ENCODE peak calls at places on chromosomes 2 and 18, in eight cellular contexts. One of them, this sample, is unnamed.

GRCh38 chr2:179745615-179746263 is 115.7 kb downstream of the ZNF385B start:
- DNase-seq in astrocyte: peak; percentile 4
- DNase-seq in pancreas: no peak
- DNase-seq in left lung: peak; percentile 44
- DNase-seq in CD8-positive, alpha-beta T cell: no peak
- DNase-seq in fibroblast of lung: peak; percentile 44
- DNase-seq in IMR-90: peak; percentile 17
- DNase-seq in uterus: no peak
- DNase-seq in this sample: no peak

GRCh38 chr2:209334188-209335017 is 89.4 kb upstream of the MAP2 start:
- DNase-seq in astrocyte: peak; percentile 16
- DNase-seq in pancreas: peak; percentile 44
- DNase-seq in left lung: no peak
- DNase-seq in CD8-positive, alpha-beta T cell: peak; percentile 1
- DNase-seq in fibroblast of lung: peak; percentile 69
- DNase-seq in IMR-90: peak; percentile 37
- DNase-seq in uterus: peak; percentile 23
- DNase-seq in this sample: peak; percentile 25

GRCh38 chr2:239460780-239461179 is 60.0 kb upstream of the HDAC4 start:
- DNase-seq in astrocyte: no peak
- DNase-seq in pancreas: peak; percentile 10
- DNase-seq in left lung: no peak
- DNase-seq in CD8-positive, alpha-beta T cell: no peak
- DNase-seq in fibroblast of lung: no peak
- DNase-seq in IMR-90: no peak
- DNase-seq in uterus: no peak
- DNase-seq in this sample: no peak

GRCh38 chr2:128408349-128409305 is 90.0 kb upstream of the HS6ST1 start:
- DNase-seq in astrocyte: peak; percentile 79
- DNase-seq in pancreas: peak; percentile 13
- DNase-seq in left lung: no peak
- DNase-seq in CD8-positive, alpha-beta T cell: no peak
- DNase-seq in fibroblast of lung: peak; percentile 74
- DNase-seq in IMR-90: peak; percentile 86
- DNase-seq in uterus: peak; percentile 10
- DNase-seq in this sample: peak; percentile 52

GRCh38 chr2:145688156-145688555 is 1168.2 kb upstream of the ZEB2 start:
- DNase-seq in astrocyte: no peak
- DNase-seq in pancreas: no peak
- DNase-seq in left lung: no peak
- DNase-seq in CD8-positive, alpha-beta T cell: no peak
- DNase-seq in fibroblast of lung: no peak
- DNase-seq in IMR-90: no peak
- DNase-seq in uterus: no peak
- DNase-seq in this sample: no peak

GRCh38 chr2:203532957-203533695 is 2.0 kb downstream of the RAPH1 start:
- DNase-seq in astrocyte: peak; percentile 51
- DNase-seq in pancreas: no peak
- DNase-seq in left lung: no peak
- DNase-seq in CD8-positive, alpha-beta T cell: no peak
- DNase-seq in fibroblast of lung: peak; percentile 47
- DNase-seq in IMR-90: peak; percentile 36
- DNase-seq in uterus: peak; percentile 26
- DNase-seq in this sample: no peak

GRCh38 chr2:133568172-133568571 is at the start of gene NCKAP5:
- DNase-seq in astrocyte: peak; percentile 60
- DNase-seq in pancreas: peak; percentile 27
- DNase-seq in left lung: no peak
- DNase-seq in CD8-positive, alpha-beta T cell: no peak
- DNase-seq in fibroblast of lung: peak; percentile 67
- DNase-seq in IMR-90: peak; percentile 82
- DNase-seq in uterus: no peak
- DNase-seq in this sample: no peak

GRCh38 chr2:39264733-39265132 is 21.0 kb upstream of the CDKL4 start:
- DNase-seq in astrocyte: no peak
- DNase-seq in pancreas: no peak
- DNase-seq in left lung: no peak
- DNase-seq in CD8-positive, alpha-beta T cell: no peak
- DNase-seq in fibroblast of lung: no peak
- DNase-seq in IMR-90: no peak
- DNase-seq in uterus: no peak
- DNase-seq in this sample: no peak

GRCh38 chr18:22020867-22021370 is 148.5 kb upstream of the GATA6 start:
- DNase-seq in astrocyte: no peak
- DNase-seq in pancreas: peak; percentile 66
- DNase-seq in left lung: no peak
- DNase-seq in CD8-positive, alpha-beta T cell: no peak
- DNase-seq in fibroblast of lung: no peak
- DNase-seq in IMR-90: no peak
- DNase-seq in uterus: no peak
- DNase-seq in this sample: no peak

GRCh38 chr2:26577442-26578433 is 63.4 kb downstream of the CIB4 start:
- DNase-seq in astrocyte: peak; percentile 17
- DNase-seq in pancreas: peak; percentile 37
- DNase-seq in left lung: peak; percentile 57
- DNase-seq in CD8-positive, alpha-beta T cell: peak; percentile 57
- DNase-seq in fibroblast of lung: peak; percentile 55
- DNase-seq in IMR-90: peak; percentile 49
- DNase-seq in uterus: peak; percentile 26
- DNase-seq in this sample: peak; percentile 38

GRCh38 chr18:63676526-63676925 is 14.8 kb upstream of the SERPINB3 start:
- DNase-seq in astrocyte: no peak
- DNase-seq in pancreas: no peak
- DNase-seq in left lung: no peak
- DNase-seq in CD8-positive, alpha-beta T cell: no peak
- DNase-seq in fibroblast of lung: no peak
- DNase-seq in IMR-90: no peak
- DNase-seq in uterus: no peak
- DNase-seq in this sample: no peak

GRCh38 chr2:199911877-199912161 is 726 bp downstream of the C2orf69 start:
- DNase-seq in astrocyte: no peak
- DNase-seq in pancreas: no peak
- DNase-seq in left lung: no peak
- DNase-seq in CD8-positive, alpha-beta T cell: no peak
- DNase-seq in fibroblast of lung: no peak
- DNase-seq in IMR-90: no peak
- DNase-seq in uterus: no peak
- DNase-seq in this sample: no peak

GRCh38 chr2:181357979-181358378 is 99.2 kb upstream of the ITGA4 start:
- DNase-seq in astrocyte: no peak
- DNase-seq in pancreas: no peak
- DNase-seq in left lung: no peak
- DNase-seq in CD8-positive, alpha-beta T cell: no peak
- DNase-seq in fibroblast of lung: no peak
- DNase-seq in IMR-90: no peak
- DNase-seq in uterus: no peak
- DNase-seq in this sample: no peak

GRCh38 chr2:237600205-237600846 is 9.8 kb upstream of the RAB17 start:
- DNase-seq in astrocyte: no peak
- DNase-seq in pancreas: no peak
- DNase-seq in left lung: no peak
- DNase-seq in CD8-positive, alpha-beta T cell: no peak
- DNase-seq in fibroblast of lung: peak; percentile 74
- DNase-seq in IMR-90: peak; percentile 71
- DNase-seq in uterus: peak; percentile 78
- DNase-seq in this sample: peak; percentile 81

GRCh38 chr18:44818148-44818547 is 137.5 kb downstream of the SETBP1 start:
- DNase-seq in astrocyte: no peak
- DNase-seq in pancreas: no peak
- DNase-seq in left lung: no peak
- DNase-seq in CD8-positive, alpha-beta T cell: no peak
- DNase-seq in fibroblast of lung: no peak
- DNase-seq in IMR-90: no peak
- DNase-seq in uterus: no peak
- DNase-seq in this sample: no peak

GRCh38 chr18:34595673-34596072 is 114.4 kb upstream of the DTNA start:
- DNase-seq in astrocyte: peak; percentile 11
- DNase-seq in pancreas: no peak
- DNase-seq in left lung: no peak
- DNase-seq in CD8-positive, alpha-beta T cell: no peak
- DNase-seq in fibroblast of lung: peak; percentile 61
- DNase-seq in IMR-90: peak; percentile 41
- DNase-seq in uterus: no peak
- DNase-seq in this sample: no peak

GRCh38 chr2:178860551-178860950 is 53.3 kb upstream of the TTN start:
- DNase-seq in astrocyte: no peak
- DNase-seq in pancreas: peak; percentile 17
- DNase-seq in left lung: no peak
- DNase-seq in CD8-positive, alpha-beta T cell: no peak
- DNase-seq in fibroblast of lung: peak; percentile 60
- DNase-seq in IMR-90: no peak
- DNase-seq in uterus: peak; percentile 23
- DNase-seq in this sample: no peak

GRCh38 chr2:195632852-195633572 is 24.0 kb upstream of the SLC39A10 start:
- DNase-seq in astrocyte: no peak
- DNase-seq in pancreas: no peak
- DNase-seq in left lung: no peak
- DNase-seq in CD8-positive, alpha-beta T cell: no peak
- DNase-seq in fibroblast of lung: no peak
- DNase-seq in IMR-90: no peak
- DNase-seq in uterus: no peak
- DNase-seq in this sample: no peak

GRCh38 chr2:51409920-51410319 is 378.0 kb upstream of the NRXN1 start:
- DNase-seq in astrocyte: no peak
- DNase-seq in pancreas: no peak
- DNase-seq in left lung: no peak
- DNase-seq in CD8-positive, alpha-beta T cell: no peak
- DNase-seq in fibroblast of lung: no peak
- DNase-seq in IMR-90: no peak
- DNase-seq in uterus: no peak
- DNase-seq in this sample: no peak

GRCh38 chr2:222819722-222820333 is 41.0 kb upstream of the ACSL3 start:
- DNase-seq in astrocyte: peak; percentile 71
- DNase-seq in pancreas: no peak
- DNase-seq in left lung: no peak
- DNase-seq in CD8-positive, alpha-beta T cell: no peak
- DNase-seq in fibroblast of lung: peak; percentile 48
- DNase-seq in IMR-90: peak; percentile 54
- DNase-seq in uterus: no peak
- DNase-seq in this sample: no peak

GRCh38 chr2:85175369-85176299 is 42.4 kb downstream of the TCF7L1 start:
- DNase-seq in astrocyte: peak; percentile 75
- DNase-seq in pancreas: no peak
- DNase-seq in left lung: no peak
- DNase-seq in CD8-positive, alpha-beta T cell: no peak
- DNase-seq in fibroblast of lung: peak; percentile 54
- DNase-seq in IMR-90: peak; percentile 81
- DNase-seq in uterus: no peak
- DNase-seq in this sample: peak; percentile 60

GRCh38 chr2:174591740-174592139 is 5.9 kb downstream of the WIPF1 start:
- DNase-seq in astrocyte: peak; percentile 22
- DNase-seq in pancreas: no peak
- DNase-seq in left lung: no peak
- DNase-seq in CD8-positive, alpha-beta T cell: no peak
- DNase-seq in fibroblast of lung: no peak
- DNase-seq in IMR-90: no peak
- DNase-seq in uterus: no peak
- DNase-seq in this sample: no peak

GRCh38 chr2:97731274-97732050 is 18.1 kb downstream of the ZAP70 start:
- DNase-seq in astrocyte: no peak
- DNase-seq in pancreas: no peak
- DNase-seq in left lung: peak; percentile 19
- DNase-seq in CD8-positive, alpha-beta T cell: no peak
- DNase-seq in fibroblast of lung: no peak
- DNase-seq in IMR-90: no peak
- DNase-seq in uterus: no peak
- DNase-seq in this sample: peak; percentile 48

GRCh38 chr2:98875081-98875728 is 60.8 kb downstream of the CRACDL start:
- DNase-seq in astrocyte: no peak
- DNase-seq in pancreas: no peak
- DNase-seq in left lung: no peak
- DNase-seq in CD8-positive, alpha-beta T cell: no peak
- DNase-seq in fibroblast of lung: no peak
- DNase-seq in IMR-90: no peak
- DNase-seq in uterus: no peak
- DNase-seq in this sample: no peak

GRCh38 chr2:30238143-30238800 is 6.9 kb downstream of the LBH start:
- DNase-seq in astrocyte: no peak
- DNase-seq in pancreas: no peak
- DNase-seq in left lung: peak; percentile 17
- DNase-seq in CD8-positive, alpha-beta T cell: no peak
- DNase-seq in fibroblast of lung: no peak
- DNase-seq in IMR-90: no peak
- DNase-seq in uterus: peak; percentile 13
- DNase-seq in this sample: no peak
- H3K4me1 ChIP-seq in astrocyte: peaks cover 25% of the 10 kb centered on the region
- H3K4me1 ChIP-seq in pancreas: no peaks in the 10 kb centered on the region
- H3K4me1 ChIP-seq in left lung: peaks cover 67% of the 10 kb centered on the region
- H3K4me1 ChIP-seq in CD8-positive, alpha-beta T cell: peaks cover 81% of the 10 kb centered on the region
- H3K4me1 ChIP-seq in fibroblast of lung: peaks cover 42% of the 10 kb centered on the region
- H3K4me1 ChIP-seq in IMR-90: peaks cover 47% of the 10 kb centered on the region
- H3K4me1 ChIP-seq in uterus: peaks cover 27% of the 10 kb centered on the region
- H3K4me1 ChIP-seq in this sample: peaks cover 58% of the 10 kb centered on the region

DNA sequence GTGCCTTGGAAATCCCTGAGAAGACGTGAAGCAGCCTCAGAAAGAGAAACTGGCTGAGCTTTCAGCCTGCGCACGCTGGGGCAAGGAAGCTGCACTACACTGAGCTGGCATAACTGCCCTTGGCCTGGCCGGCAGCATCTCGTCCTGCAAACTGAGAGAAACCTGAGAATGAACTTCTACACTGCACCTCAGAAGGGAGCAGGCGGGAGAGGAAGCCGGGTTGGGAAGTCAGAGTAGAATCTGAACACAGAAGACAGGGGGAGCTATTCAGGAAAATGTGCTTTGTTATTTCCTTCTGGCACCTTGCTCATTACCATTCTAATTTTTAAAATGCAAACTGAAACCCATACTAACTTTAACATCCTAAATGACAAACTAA is 70.9 kb downstream of the ZEB2 start:
- DNase-seq in astrocyte: no peak
- DNase-seq in pancreas: no peak
- DNase-seq in left lung: no peak
- DNase-seq in CD8-positive, alpha-beta T cell: no peak
- DNase-seq in fibroblast of lung: no peak
- DNase-seq in IMR-90: no peak
- DNase-seq in uterus: no peak
- DNase-seq in this sample: no peak
- TF ChIP-seq CTCF in astrocyte: no peak
- TF ChIP-seq CTCF in pancreas: no peak
- TF ChIP-seq CTCF in left lung: peak; percentile 31
- TF ChIP-seq CTCF in CD8-positive, alpha-beta T cell: no peak
- TF ChIP-seq CTCF in fibroblast of lung: no peak
- TF ChIP-seq CTCF in IMR-90: peak; percentile 16
- TF ChIP-seq CTCF in uterus: no peak
- TF ChIP-seq CTCF in this sample: peak; percentile 48

GRCh38 chr2:33069894-33070651 is 123.3 kb downstream of the LTBP1 start:
- DNase-seq in astrocyte: peak; percentile 100
- DNase-seq in pancreas: peak; percentile 27
- DNase-seq in left lung: peak; percentile 42
- DNase-seq in CD8-positive, alpha-beta T cell: no peak
- DNase-seq in fibroblast of lung: peak; percentile 99
- DNase-seq in IMR-90: peak; percentile 100
- DNase-seq in uterus: peak; percentile 51
- DNase-seq in this sample: peak; percentile 91
- H3K4me1 ChIP-seq in astrocyte: peaks cover 30% of the 10 kb centered on the region
- H3K4me1 ChIP-seq in pancreas: no peaks in the 10 kb centered on the region
- H3K4me1 ChIP-seq in left lung: no peaks in the 10 kb centered on the region
- H3K4me1 ChIP-seq in CD8-positive, alpha-beta T cell: no peaks in the 10 kb centered on the region
- H3K4me1 ChIP-seq in fibroblast of lung: peaks cover 24% of the 10 kb centered on the region
- H3K4me1 ChIP-seq in IMR-90: peaks cover 21% of the 10 kb centered on the region
- H3K4me1 ChIP-seq in uterus: peaks cover 5% of the 10 kb centered on the region
- H3K4me1 ChIP-seq in this sample: peaks cover 32% of the 10 kb centered on the region

GRCh38 chr2:7133521-7133920 is 216.3 kb downstream of the RNF144A start:
- DNase-seq in astrocyte: no peak
- DNase-seq in pancreas: no peak
- DNase-seq in left lung: no peak
- DNase-seq in CD8-positive, alpha-beta T cell: no peak
- DNase-seq in fibroblast of lung: no peak
- DNase-seq in IMR-90: no peak
- DNase-seq in uterus: no peak
- DNase-seq in this sample: no peak
- TF ChIP-seq CTCF in astrocyte: no peak
- TF ChIP-seq CTCF in pancreas: no peak
- TF ChIP-seq CTCF in left lung: no peak
- TF ChIP-seq CTCF in CD8-positive, alpha-beta T cell: no peak
- TF ChIP-seq CTCF in fibroblast of lung: no peak
- TF ChIP-seq CTCF in IMR-90: no peak
- TF ChIP-seq CTCF in uterus: no peak
- TF ChIP-seq CTCF in this sample: no peak

This sample was measured in tibial artery.